ENCODE peak calls at places on chromosome 7, in six cellular contexts. U is activated T-cell treated with anti-CD3 and anti-CD28 coated beads for 48 hours, P is T follicular helper cell, X is Caco-2, B is GM19239, G is AG04450. Y is an unnamed sample.

GRCh38 chr7:136956232-136956631 is 87.8 kb downstream of the CHRM2 start:
- DNase-seq in B (no peak), X (no peak), U (no peak), G (peak), P (no peak), Y (no peak)

GRCh38 chr7:2004841-2005351 is 227.8 kb downstream of the MAD1L1 start:
- DNase-seq in B (no peak), U (no peak), P (no peak), X (no peak), G (no peak), Y (no peak)

GRCh38 chr7:39509912-39510311 is 56.3 kb upstream of the YAE1 start:
- DNase-seq in P (no peak), G (no peak), U (no peak), X (no peak), B (no peak), Y (no peak)

GRCh38 chr7:128890306-128891109 is 20.0 kb downstream of the KCP start:
- DNase-seq in G (no peak), P (no peak), X (peak), U (no peak), B (no peak), Y (no peak)

GRCh38 chr7:22639400-22639799 is 87.6 kb upstream of the IL6 start:
- DNase-seq in X (no peak), B (no peak), U (no peak), G (peak), P (no peak), Y (no peak)

GRCh38 chr7:42893341-42894242 is 18.3 kb downstream of the C7orf25 start:
- DNase-seq in X (no peak), B (no peak), P (no peak), U (no peak), G (no peak), Y (no peak)

GRCh38 chr7:108086546-108086945 is 43.6 kb downstream of the LAMB4 start:
- DNase-seq in U (no peak), G (no peak), P (no peak), X (no peak), B (no peak), Y (no peak)

GRCh38 chr7:152054377-152055230 is 29.1 kb downstream of the GALNT11 start:
- DNase-seq in G (peak), B (no peak), X (no peak), U (no peak), P (no peak), Y (peak)

GRCh38 chr7:73341877-73342276 is 13.9 kb downstream of the FKBP6 start:
- DNase-seq in U (no peak), G (peak), P (no peak), X (no peak), B (no peak), Y (peak)

GRCh38 chr7:101673315-101673714 is 44.2 kb upstream of the MYL10 start:
- DNase-seq in G (no peak), B (no peak), X (no peak), P (no peak), U (no peak), Y (no peak)

GRCh38 chr7:100563809-100564400 is 9.8 kb downstream of the SAP25 start:
- DNase-seq in U (peak), P (peak), B (peak), X (peak), G (no peak), Y (peak)

GRCh38 chr7:117208257-117208656 is 114.6 kb downstream of the WNT2 start:
- DNase-seq in U (no peak), G (no peak), X (no peak), B (no peak), P (no peak), Y (no peak)

GRCh38 chr7:73678862-73679261 is 4.4 kb downstream of the DNAJC30 start:
- DNase-seq in G (no peak), X (no peak), P (no peak), U (no peak), B (no peak), Y (no peak)

GRCh38 chr7:38129579-38129978 is 48.5 kb upstream of the STARD3NL start:
- DNase-seq in U (no peak), X (no peak), B (no peak), P (no peak), G (no peak), Y (no peak)

GRCh38 chr7:47647213-47647985 is 65.5 kb upstream of the TNS3 start:
- DNase-seq in P (no peak), U (no peak), X (no peak), G (no peak), B (no peak), Y (no peak)

GRCh38 chr7:158133057-158133456 is 454.6 kb downstream of the PTPRN2 start:
- DNase-seq in X (no peak), U (no peak), P (no peak), G (no peak), B (no peak), Y (no peak)

GRCh38 chr7:18278306-18278705 is 217.2 kb upstream of the HDAC9 start:
- DNase-seq in B (no peak), G (no peak), X (no peak), U (no peak), P (no peak), Y (no peak)

GRCh38 chr7:12244129-12244528 is 33.0 kb downstream of the TMEM106B start:
- DNase-seq in B (no peak), U (no peak), P (no peak), G (no peak), X (peak), Y (no peak)

GRCh38 chr7:47571355-47572100 is 10.4 kb downstream of the TNS3 start:
- DNase-seq in P (no peak), U (no peak), G (peak), B (no peak), X (no peak), Y (no peak)

GRCh38 chr7:97078023-97078988 is 39.2 kb upstream of the SDHAF3 start:
- DNase-seq in G (no peak), X (no peak), U (no peak), P (no peak), B (no peak), Y (no peak)

Y was measured in fibroblast of the conjunctiva.